ENCODE peak calls at places on chromosomes 2 and 18, in eight cellular contexts. J is OCI-LY7; L is CD8-positive, alpha-beta T cell; P is M059J; O is A172; M is BJ; V is activated T-cell treated with anti-CD3 and anti-CD28 coated beads, Interleukin-2, amount 50 U/mL, for 4 hours; X is GM20000. Y is an unnamed sample.

GRCh38 chr18:13998571-13998970 is 83.2 kb upstream of the MC2R start:
- DNase-seq in J (no peak), L (no peak), P (no peak), O (no peak), M (no peak), V (no peak), X (no peak), Y (no peak)

GRCh38 chr2:27085670-27086089 is 892 bp upstream of the KHK start:
- DNase-seq in J (no peak), L (peak), P (peak), O (peak), M (no peak), V (peak), X (peak), Y (peak)

GRCh38 chr2:2892378-2892777 is 485.2 kb downstream of the EIPR1 start:
- DNase-seq in J (no peak), L (no peak), P (no peak), O (no peak), M (no peak), V (no peak), X (no peak), Y (no peak)

GRCh38 chr2:231270221-231271114 is 72.0 kb downstream of the ARMC9 start:
- DNase-seq in J (no peak), L (no peak), P (no peak), O (no peak), M (peak), V (no peak), X (no peak), Y (no peak)

GRCh38 chr18:907880-908512 is 3.3 kb downstream of the ADCYAP1 start:
- DNase-seq in J (no peak), L (no peak), P (peak), O (no peak), M (no peak), V (no peak), X (peak), Y (no peak)

GRCh38 chr18:43559507-43559906 is 282.2 kb upstream of the SYT4 start:
- DNase-seq in J (no peak), L (no peak), P (no peak), O (no peak), M (no peak), V (no peak), X (no peak), Y (no peak)

GRCh38 chr2:68325056-68325455 is 5.3 kb upstream of the CNRIP1 start:
- DNase-seq in J (no peak), L (no peak), P (no peak), O (no peak), M (no peak), V (no peak), X (no peak), Y (no peak)

GRCh38 chr2:231940795-231941194 is 14.6 kb upstream of the NPPC start:
- DNase-seq in J (no peak), L (no peak), P (no peak), O (no peak), M (no peak), V (no peak), X (no peak), Y (no peak)

GRCh38 chr2:169193624-169194023 is 124.3 kb downstream of the DHRS9 start:
- DNase-seq in J (no peak), L (no peak), P (no peak), O (no peak), M (no peak), V (no peak), X (no peak), Y (no peak)

GRCh38 chr2:79850912-79851311 is 338.1 kb downstream of the CTNNA2 start:
- DNase-seq in J (no peak), L (no peak), P (no peak), O (no peak), M (no peak), V (no peak), X (no peak), Y (no peak)

GRCh38 chr2:68727698-68728375 is 6.8 kb upstream of the ARHGAP25 start:
- DNase-seq in J (no peak), L (no peak), P (peak), O (peak), M (no peak), V (no peak), X (no peak), Y (peak)

GRCh38 chr18:57807336-57808117 is 4.4 kb upstream of the ATP8B1 start:
- DNase-seq in J (no peak), L (no peak), P (peak), O (peak), M (peak), V (no peak), X (no peak), Y (peak)

GRCh38 chr18:71431171-71431570 is 1113.0 kb downstream of the CBLN2 start:
- DNase-seq in J (no peak), L (no peak), P (no peak), O (no peak), M (no peak), V (no peak), X (no peak), Y (no peak)

GRCh38 chr2:174490032-174490431 is 3.2 kb upstream of the GPR155 start:
- DNase-seq in J (no peak), L (no peak), P (no peak), O (no peak), M (no peak), V (no peak), X (no peak), Y (no peak)

GRCh38 chr2:177466337-177467195 is 74.0 kb downstream of the AGPS start:
- DNase-seq in J (no peak), L (no peak), P (peak), O (peak), M (no peak), V (no peak), X (no peak), Y (no peak)

GRCh38 chr18:59959079-59959478 is 59.3 kb downstream of the PMAIP1 start:
- DNase-seq in J (no peak), L (no peak), P (peak), O (peak), M (no peak), V (no peak), X (no peak), Y (peak)

GRCh38 chr2:235605999-235606715 is 112.3 kb downstream of the AGAP1 start:
- DNase-seq in J (no peak), L (no peak), P (peak), O (peak), M (no peak), V (no peak), X (no peak), Y (no peak)

GRCh38 chr2:39736593-39736992 is 42.5 kb downstream of the THUMPD2 start:
- DNase-seq in J (no peak), L (no peak), P (peak), O (peak), M (peak), V (no peak), X (no peak), Y (no peak)

GRCh38 chr2:40384714-40385113 is 67.2 kb downstream of the SLC8A1 start:
- DNase-seq in J (no peak), L (no peak), P (peak), O (no peak), M (peak), V (no peak), X (no peak), Y (peak)

GRCh38 chr2:132469095-132469494 is 52.5 kb downstream of the GPR39 start:
- DNase-seq in J (no peak), L (no peak), P (no peak), O (no peak), M (no peak), V (no peak), X (no peak), Y (no peak)

Y was measured in epithelial cell of esophagus.